ENCODE peak calls at places on chromosomes 2 and 18, in eight cellular contexts. Q is HCT116, C is GM12878, Y is HepG2, O is SK-N-SH, E is endothelial cell of umbilical vein, R is H1, K is K562. T is an unnamed sample.

GRCh38 chr2:36667931-36668330 is 28.6 kb upstream of the VIT start:
- DNase-seq in K (no peak), Y (no peak), Q (no peak), E (peak; percentile 36), R (no peak), O (no peak), C (no peak), T (no peak)

GRCh38 chr2:240203842-240204270 is 63.4 kb upstream of the OTOS start:
- DNase-seq in E (no peak), O (no peak), K (no peak), R (no peak), Y (no peak), C (no peak), Q (no peak), T (no peak)

GRCh38 chr2:62884086-62884485 is 166.5 kb upstream of the OTX1 start:
- DNase-seq in R (no peak), E (no peak), Y (no peak), C (no peak), K (no peak), Q (no peak), O (no peak), T (no peak)

GRCh38 chr18:74457043-74457742 is at the start of gene DIPK1C:
- DNase-seq in E (no peak), O (no peak), Q (no peak), Y (no peak), R (no peak), C (no peak), K (no peak), T (no peak)

GRCh38 chr2:26692814-26693286 is 328 bp downstream of the KCNK3 start:
- DNase-seq in C (no peak), O (peak; percentile 83), Y (no peak), R (peak; percentile 25), E (peak; percentile 7), Q (no peak), K (no peak), T (no peak)

GRCh38 chr2:130338793-130339345 is 3.8 kb upstream of the IMP4 start:
- DNase-seq in E (no peak), K (no peak), O (no peak), Q (no peak), R (no peak), C (no peak), Y (no peak), T (no peak)

GRCh38 chr2:120653871-120654270 is 81.8 kb upstream of the GLI2 start:
- DNase-seq in Y (no peak), Q (no peak), R (no peak), E (no peak), K (no peak), O (no peak), C (no peak), T (no peak)

GRCh38 chr2:225615514-225615913 is 216.0 kb downstream of the NYAP2 start:
- DNase-seq in Q (no peak), R (no peak), C (no peak), K (no peak), E (no peak), O (no peak), Y (no peak), T (no peak)

GRCh38 chr2:117833911-117834310 is 19.4 kb downstream of the DDX18 start:
- DNase-seq in Y (no peak), Q (no peak), C (no peak), R (no peak), K (no peak), O (no peak), E (no peak), T (no peak)

GRCh38 chr2:149617476-149617875 is 29.9 kb upstream of the MMADHC start:
- DNase-seq in O (no peak), E (no peak), R (no peak), C (no peak), K (no peak), Y (no peak), Q (no peak), T (no peak)

GRCh38 chr2:47485177-47485576 is 82.2 kb downstream of the MSH2 start:
- DNase-seq in Y (no peak), Q (no peak), E (no peak), K (no peak), O (no peak), C (no peak), R (no peak), T (no peak)

DNA sequence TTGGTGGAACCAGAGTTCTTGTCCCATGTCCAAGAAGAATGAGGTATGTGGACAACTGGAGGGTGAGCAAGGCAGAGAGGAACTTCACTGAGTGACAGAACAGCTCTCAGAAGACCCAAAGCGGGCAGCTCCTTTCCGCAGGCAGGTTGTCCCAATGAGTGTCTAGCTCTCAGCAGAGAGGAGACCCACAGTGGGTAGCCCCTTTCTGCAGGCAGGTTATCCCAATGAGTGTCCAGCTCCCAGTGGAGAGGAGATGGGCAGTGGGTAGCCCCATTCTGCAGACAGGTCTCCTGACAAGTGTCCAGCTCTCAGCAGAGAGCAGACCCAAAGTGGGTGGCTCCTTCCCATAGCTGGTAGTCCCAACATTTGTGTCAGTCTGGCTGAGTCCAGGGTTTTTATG is 69.6 kb downstream of the SRBD1 start:
- DNase-seq in C (no peak), R (no peak), E (no peak), O (no peak), Q (no peak), Y (no peak), K (no peak), T (no peak)
- H3K9ac ChIP-seq in C (no peak overlapping the region), R (no peak overlapping the region), E (no peak overlapping the region), O (no peak overlapping the region), Q (no peak overlapping the region), Y (no peak overlapping the region), K (no peak overlapping the region), T (no peak overlapping the region)

GRCh38 chr2:38719706-38720105 is 31.5 kb downstream of the SRSF7 start:
- DNase-seq in E (no peak), Q (no peak), R (no peak), Y (no peak), K (no peak), C (no peak), O (no peak), T (no peak)

GRCh38 chr2:38723173-38723572 is 28.0 kb downstream of the SRSF7 start:
- DNase-seq in O (no peak), E (no peak), C (no peak), Y (no peak), R (no peak), Q (no peak), K (no peak), T (no peak)

GRCh38 chr2:38722271-38723115 is 28.7 kb downstream of the SRSF7 start:
- DNase-seq in Y (no peak), R (no peak), C (no peak), E (no peak), K (no peak), O (no peak), Q (no peak), T (no peak)

GRCh38 chr2:38716185-38716584 is 35.0 kb downstream of the SRSF7 start:
- DNase-seq in K (no peak), C (no peak), Q (no peak), Y (peak; percentile 83), E (no peak), R (no peak), O (no peak), T (no peak)

GRCh38 chr2:38720613-38721241 is 30.4 kb downstream of the SRSF7 start:
- DNase-seq in Y (no peak), K (no peak), Q (no peak), E (peak; percentile 18), C (peak; percentile 40), O (no peak), R (no peak), T (no peak)
- TF ChIP-seq POLR2AphosphoS5 in Y (no peak), K (no peak), Q (no peak), E (no peak), C (no peak), O (no peak), R (no peak), T (no peak)

DNA sequence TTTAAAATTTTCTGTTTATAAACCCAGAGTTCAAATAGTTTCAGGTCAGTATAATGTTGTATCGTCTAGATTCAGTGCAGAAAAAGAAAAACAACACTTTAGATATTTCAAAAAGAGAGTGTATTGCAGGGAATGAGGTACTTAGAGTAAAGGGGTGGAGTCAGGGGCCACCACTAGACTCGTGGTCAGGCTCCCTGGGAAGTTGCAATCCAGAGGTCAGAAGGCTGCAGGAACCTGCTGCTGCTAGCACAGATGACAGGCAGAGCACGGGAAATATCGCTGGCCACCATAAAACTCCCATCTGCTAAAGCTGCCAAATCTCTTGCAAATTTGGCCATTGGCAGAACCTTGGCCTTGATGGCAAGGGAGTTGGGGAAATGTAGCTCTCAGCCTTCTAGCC is 64.6 kb downstream of the THNSL2 start:
- DNase-seq in K (peak; percentile 23), C (no peak), R (no peak), E (no peak), Q (no peak), Y (no peak), O (no peak), T (no peak)
- H3K9ac ChIP-seq in K (no peak overlapping the region), C (no peak overlapping the region), R (no peak overlapping the region), E (no peak overlapping the region), Q (no peak overlapping the region), Y (no peak overlapping the region), O (no peak overlapping the region), T (no peak overlapping the region)

GRCh38 chr2:1817256-1818127 is 73.2 kb upstream of the PXDN start:
- DNase-seq in Y (peak; percentile 7), Q (peak; percentile 8), E (peak; percentile 32), K (peak; percentile 90), R (peak; percentile 38), O (peak; percentile 99), C (no peak), T (no peak)
- TF ChIP-seq POLR2AphosphoS5 in Y (no peak), Q (no peak), E (no peak), K (no peak), R (no peak), O (no peak), C (no peak), T (no peak)

GRCh38 chr2:15992457-15993231 is 52.3 kb downstream of the MYCN start:
- DNase-seq in Q (no peak), C (no peak), O (no peak), E (no peak), Y (no peak), K (no peak), R (no peak), T (no peak)
- H3K9ac ChIP-seq in Q (no peak overlapping the region), C (no peak overlapping the region), O (no peak overlapping the region), E (no peak overlapping the region), Y (no peak overlapping the region), K (no peak overlapping the region), R (no peak overlapping the region), T (no peak overlapping the region)

DNA sequence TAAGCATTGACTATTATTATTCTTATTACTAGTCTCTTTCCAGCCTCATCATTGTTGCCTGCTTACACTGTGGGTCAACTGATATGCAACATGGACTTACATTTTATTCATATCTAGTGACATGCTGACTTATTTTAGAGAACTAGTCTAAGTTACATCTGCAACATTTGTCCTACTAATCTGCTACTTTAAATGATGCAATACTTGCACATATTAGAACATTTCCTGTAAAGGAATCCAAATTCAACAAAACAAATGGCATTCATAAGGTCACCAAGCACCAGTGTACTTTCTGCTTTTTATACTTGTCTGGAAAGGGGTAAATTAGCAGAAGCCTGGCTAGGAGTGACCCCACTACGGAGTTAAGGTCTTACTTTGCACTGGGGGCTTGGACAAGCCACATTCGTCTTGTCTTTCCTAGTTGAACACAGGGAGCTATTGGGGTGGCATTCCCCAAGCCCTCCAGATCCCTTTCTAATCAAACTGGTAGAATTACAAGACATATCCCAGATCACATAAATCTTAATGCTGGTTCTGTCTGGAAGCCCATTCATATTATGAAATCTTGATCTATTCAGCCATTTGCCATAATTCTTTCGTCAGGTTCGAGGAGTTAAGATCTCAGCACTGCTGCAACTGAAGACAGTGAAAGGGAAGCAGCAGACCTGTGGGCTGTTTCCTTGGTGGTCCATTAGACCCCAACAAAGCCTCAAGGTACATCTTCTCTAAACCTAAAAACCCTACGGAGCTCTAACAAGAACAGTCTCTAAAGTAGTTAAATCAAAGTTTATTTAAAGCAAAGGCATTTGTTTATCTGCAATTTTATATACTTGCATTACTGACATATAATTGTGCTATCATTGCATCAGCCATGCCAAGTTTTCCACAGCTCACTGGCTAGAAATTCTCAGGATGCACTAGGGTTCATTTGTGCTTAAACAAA is 49.9 kb upstream of the RTN4 start:
- DNase-seq in K (no peak), Y (no peak), E (peak; percentile 87), O (no peak), Q (no peak), C (no peak), R (no peak), T (peak; percentile 80)
- TF ChIP-seq POLR2AphosphoS5 in K (no peak), Y (no peak), E (no peak), O (no peak), Q (no peak), C (no peak), R (no peak), T (no peak)

T was measured in SK-N-MC.